ENCODE peak calls at places on chromosomes 2 and 18, in nine cellular contexts. I, M, G, Z, V, Q, X, O and B are unnamed samples. For H3K9me3 and H3K4me1, the result is how much of the 10 kb centered on the place peaks cover.

GRCh38 chr18:47204908-47205522 is 28.9 kb upstream of the IER3IP1 start:
- DNase-seq in G (peak), Z (no peak), Q (peak), O (peak), I (no peak), V (peak), M (peak), X (peak), B (peak)

GRCh38 chr2:190379249-190379964 is 28.7 kb upstream of the MFSD6 start:
- DNase-seq in O (no peak), V (no peak), G (no peak), M (peak), I (peak), Q (no peak), Z (no peak), X (peak), B (no peak)

GRCh38 chr2:240893363-240893828 is 2.6 kb downstream of the MAB21L4 start:
- DNase-seq in X (no peak), G (no peak), Z (no peak), Q (peak), V (no peak), O (peak), I (no peak), M (no peak), B (no peak)

GRCh38 chr2:239691720-239692119 is 290.9 kb upstream of the HDAC4 start:
- DNase-seq in Q (no peak), M (no peak), I (no peak), G (no peak), O (peak), V (no peak), X (no peak), Z (no peak), B (no peak)

GRCh38 chr2:120653871-120654270 is 81.8 kb upstream of the GLI2 start:
- DNase-seq in G (no peak), Q (no peak), V (no peak), Z (no peak), X (no peak), O (peak), M (no peak), I (no peak), B (no peak)

GRCh38 chr2:168550670-168551069 is 94.6 kb downstream of the CERS6 start:
- DNase-seq in Z (no peak), Q (no peak), G (no peak), I (peak), X (no peak), O (no peak), M (no peak), V (no peak), B (no peak)

GRCh38 chr2:178574789-178575188 is 94.5 kb downstream of the PLEKHA3 start:
- DNase-seq in M (no peak), O (no peak), G (no peak), I (no peak), X (no peak), Z (no peak), Q (no peak), V (no peak), B (no peak)

GRCh38 chr2:142965464-142965863 is 88.0 kb downstream of the KYNU start:
- DNase-seq in G (no peak), I (no peak), O (no peak), Z (no peak), V (no peak), M (no peak), X (no peak), Q (peak), B (no peak)

GRCh38 chr18:44945847-44946490 is 265.3 kb downstream of the SETBP1 start:
- DNase-seq in G (no peak), Z (no peak), M (no peak), O (peak), V (no peak), I (no peak), Q (no peak), X (no peak), B (no peak)

GRCh38 chr2:51994123-51994788 is 962.3 kb upstream of the NRXN1 start:
- DNase-seq in M (no peak), Z (no peak), X (no peak), V (no peak), G (no peak), I (no peak), O (no peak), Q (no peak), B (no peak)

GRCh38 chr2:72118386-72118785 is 29.3 kb downstream of the CYP26B1 start:
- DNase-seq in X (no peak), M (peak), I (no peak), G (no peak), Z (no peak), Q (no peak), V (no peak), O (peak), B (no peak)

GRCh38 chr2:118221952-118222594 is 133.8 kb downstream of the INSIG2 start:
- DNase-seq in O (peak), G (peak), V (no peak), Q (peak), I (no peak), X (peak), Z (no peak), M (no peak), B (peak)

GRCh38 chr18:77650799-77651385 is 401.2 kb downstream of the GALR1 start:
- DNase-seq in M (peak), G (peak), Q (no peak), X (peak), V (peak), Z (peak), O (peak), I (peak), B (peak)

GRCh38 chr2:235511187-235511661 is 17.4 kb downstream of the AGAP1 start:
- DNase-seq in X (no peak), O (peak), M (peak), Q (peak), I (peak), G (peak), V (no peak), Z (no peak), B (no peak)

DNA sequence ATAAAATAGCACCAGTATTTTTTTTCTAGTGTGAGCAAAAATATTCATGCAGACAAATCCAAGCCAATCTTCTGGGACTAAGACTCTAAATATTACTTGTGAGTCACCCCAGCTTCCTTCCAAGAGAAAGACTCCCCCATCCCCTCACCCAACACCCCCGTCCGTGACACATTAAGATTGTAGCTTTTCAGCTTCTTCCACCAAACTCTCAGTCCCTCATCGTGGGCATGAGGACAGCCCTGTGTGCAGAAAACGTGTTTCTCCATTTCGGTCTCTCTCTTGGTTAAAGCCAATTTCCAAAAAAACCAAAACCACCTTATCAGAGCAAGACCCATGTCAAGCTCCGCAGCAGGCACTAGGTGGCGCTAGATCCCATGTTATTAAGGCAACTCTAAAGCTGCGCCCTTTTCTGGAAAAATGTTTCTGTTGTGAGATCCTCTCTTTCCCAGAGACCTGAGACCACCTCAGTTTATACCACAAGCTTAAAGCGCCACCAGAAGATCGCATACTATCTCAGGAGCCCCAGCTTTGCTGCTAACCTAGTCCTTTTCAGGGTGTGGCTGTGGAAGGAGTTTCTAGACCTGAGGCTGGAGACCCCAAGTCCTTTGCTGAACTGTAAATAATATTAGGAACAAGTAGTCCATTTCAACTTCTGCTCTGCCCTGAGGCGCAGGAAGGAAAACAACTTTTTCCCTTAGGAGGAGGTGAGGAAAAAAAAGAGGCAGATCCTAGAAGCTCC is 123.1 kb upstream of the LGALSL start:
- DNase-seq in X (peak), V (peak), Q (peak), Z (peak), M (peak), I (peak), O (peak), G (no peak), B (peak)
- H3K4me3 ChIP-seq in X (peak), V (no peak), Q (peak), Z (no peak), M (no peak), I (peak), O (no peak), G (no peak), B (peak)

DNA sequence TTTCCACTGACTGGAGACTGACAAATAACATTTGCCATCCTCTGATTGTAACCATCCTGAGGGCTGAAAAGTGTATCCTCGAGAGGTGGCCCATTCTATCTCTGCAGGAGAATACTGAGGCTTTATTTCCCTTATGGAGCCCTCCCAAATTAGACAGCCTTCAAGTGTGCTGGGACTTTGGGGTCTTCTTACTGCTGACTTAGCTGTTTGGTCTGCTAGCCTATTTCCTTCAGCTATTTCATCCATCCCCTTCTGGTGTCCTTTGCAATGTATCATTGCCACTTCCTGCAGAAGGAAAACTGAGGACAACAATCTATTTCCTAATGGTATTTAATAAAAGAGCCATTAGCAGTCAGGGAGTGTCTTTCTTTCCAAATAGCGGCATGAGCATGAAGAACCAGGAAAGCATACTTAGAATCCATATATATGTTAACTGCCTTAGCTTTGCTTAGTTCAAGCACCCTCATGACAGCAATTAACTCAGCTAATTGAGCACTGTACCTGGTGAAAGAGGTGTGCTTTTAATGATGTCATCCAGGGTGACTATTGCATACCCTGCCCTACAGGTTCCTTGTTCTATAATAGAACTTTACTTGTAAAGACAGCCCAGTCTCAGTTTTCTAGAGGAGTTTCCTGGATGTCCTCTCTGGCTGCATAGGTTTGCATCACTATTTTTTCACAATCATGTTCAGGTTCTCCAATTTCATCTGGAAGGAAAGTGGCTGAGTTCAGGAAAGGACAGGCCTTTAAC is 24.0 kb downstream of the CMPK2 start:
- DNase-seq in V (no peak), X (no peak), M (no peak), G (no peak), Z (no peak), Q (no peak), O (no peak), I (no peak), B (no peak)
- H3K9me3 ChIP-seq in V (under half), X (half or more), M (under half), G (under half), Z (under half), Q (under half), O (under half), I (half or more), B (under half)

GRCh38 chr2:203578511-203579130 is 43.5 kb upstream of the RAPH1 start:
- DNase-seq in I (no peak), V (no peak), Q (peak), G (no peak), Z (no peak), M (no peak), X (no peak), O (no peak), B (no peak)

GRCh38 chr2:203580846-203581245 is 45.7 kb upstream of the RAPH1 start:
- DNase-seq in V (no peak), Q (no peak), G (no peak), X (no peak), M (no peak), I (no peak), Z (no peak), O (no peak), B (no peak)

GRCh38 chr2:203582468-203582867 is 47.4 kb upstream of the RAPH1 start:
- DNase-seq in X (no peak), O (no peak), V (no peak), I (no peak), M (no peak), Q (no peak), Z (no peak), G (no peak), B (no peak)

GRCh38 chr2:203579131-203579643 is 44.1 kb upstream of the RAPH1 start:
- DNase-seq in Z (no peak), V (no peak), M (peak), Q (peak), X (peak), G (no peak), O (peak), I (peak), B (peak)

GRCh38 chr2:203579730-203580129 is 44.6 kb upstream of the RAPH1 start:
- DNase-seq in X (no peak), I (no peak), M (no peak), Z (no peak), O (peak), G (no peak), Q (no peak), V (no peak), B (no peak)
- H3K4me1 ChIP-seq in X (under half), I (half or more), M (under half), Z (under half), O (under half), G (under half), Q (under half), V (under half), B (under half)

GRCh38 chr2:171036532-171036931 is 107.5 kb downstream of the GORASP2 start:
- DNase-seq in M (no peak), X (no peak), I (no peak), Q (no peak), Z (no peak), O (no peak), V (no peak), G (no peak), B (peak)
- H3K4me3 ChIP-seq in M (no peak), X (no peak), I (no peak), Q (no peak), Z (no peak), O (no peak), V (no peak), G (no peak), B (peak)

DNA sequence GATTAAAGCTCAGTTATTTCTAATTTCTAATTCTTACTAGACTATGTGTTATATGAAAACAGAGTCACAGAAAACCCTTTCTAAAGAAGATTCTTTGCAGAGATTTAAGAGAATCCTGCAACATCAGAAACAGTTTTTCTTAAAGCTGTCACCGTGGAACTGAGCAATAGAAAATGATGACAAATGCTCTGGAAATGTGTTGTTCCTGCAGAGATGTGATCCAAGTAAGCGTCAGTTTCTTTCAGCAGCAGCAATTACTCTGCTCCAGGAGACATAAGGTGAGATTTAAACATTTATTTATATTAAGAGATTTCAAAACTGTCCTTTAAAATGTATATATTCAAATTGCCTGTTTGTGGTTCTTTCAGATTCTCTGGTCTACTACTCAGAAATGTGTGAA is 350.5 kb upstream of the NETO1 start:
- DNase-seq in O (no peak), I (no peak), X (no peak), Z (no peak), M (no peak), Q (no peak), G (no peak), V (no peak), B (no peak)
- H3K9me3 ChIP-seq in O (under half), I (under half), X (under half), Z (under half), M (under half), Q (under half), G (half or more), V (under half), B (under half)

GRCh38 chr2:144326845-144327244 is 193.1 kb downstream of the ZEB2 start:
- DNase-seq in O (no peak), M (no peak), G (no peak), I (no peak), Q (no peak), Z (no peak), X (no peak), V (no peak), B (no peak)
- H3K4me1 ChIP-seq in O (under half), M (under half), G (under half), I (under half), Q (under half), Z (under half), X (under half), V (under half), B (under half)